ENCODE peak calls at places on chromosomes 5 and 9, in seven cellular contexts. X is NCI-H345; B is NCI-H2029; P is stimulated activated CD8-positive, alpha-beta memory T cell treated with anti-CD3 and anti-CD28 coated beads, Interleukin-12 subunit alpha, Interleukin-12 subunit beta, amount 100 ng/mL, for 1 hour; F is upper lobe of right lung; Y is HT-29; G is activated CD8-positive, alpha-beta memory T cell treated with anti-CD3 and anti-CD28 coated beads for 4 hours. R is an unnamed sample.
A peak's percentile ranks its signal among the peaks of the same experiment; 100 is the strongest.

GRCh38 chr9:70480405-70480980 is 66.0 kb upstream of the KLF9 start:
- DNase-seq in P (no peak), Y (peak; percentile 42), X (peak; percentile 76), F (peak; percentile 89), G (no peak), B (no peak), R (peak; percentile 94)

GRCh38 chr5:59660737-59661136 is 232.8 kb downstream of the PDE4D start:
- DNase-seq in Y (peak; percentile 48), G (no peak), P (no peak), B (peak; percentile 10), X (peak; percentile 0), F (no peak), R (no peak)

GRCh38 chr5:126044111-126044668 is 379.0 kb upstream of the GRAMD2B start:
- DNase-seq in Y (no peak), P (no peak), X (peak; percentile 77), F (no peak), G (no peak), B (peak; percentile 40), R (no peak)

GRCh38 chr9:22379272-22379671 is 67.4 kb upstream of the DMRTA1 start:
- DNase-seq in X (peak; percentile 14), G (no peak), B (no peak), F (no peak), Y (no peak), P (no peak), R (no peak)

GRCh38 chr5:58437661-58438060 is 22.2 kb downstream of the PLK2 start:
- DNase-seq in G (no peak), P (no peak), X (no peak), Y (no peak), B (no peak), F (no peak), R (no peak)

GRCh38 chr5:133849116-133849515 is 119.3 kb downstream of the C5orf15 start:
- DNase-seq in Y (no peak), F (no peak), P (no peak), G (no peak), B (no peak), X (no peak), R (no peak)

GRCh38 chr9:91502913-91503649 is 79.4 kb upstream of the NFIL3 start:
- DNase-seq in P (no peak), Y (no peak), G (no peak), F (no peak), B (no peak), X (no peak), R (no peak)

GRCh38 chr9:128253991-128254346 is 21.8 kb downstream of the GOLGA2 start:
- DNase-seq in P (no peak), F (no peak), G (no peak), Y (no peak), B (no peak), X (no peak), R (no peak)

GRCh38 chr5:80125962-80126480 is 90.9 kb downstream of the THBS4 start:
- DNase-seq in Y (no peak), G (no peak), F (no peak), P (no peak), X (no peak), B (no peak), R (peak; percentile 48)

GRCh38 chr9:5112109-5112592 is 73.3 kb downstream of the INSL6 start:
- DNase-seq in Y (no peak), G (no peak), F (peak; percentile 53), X (no peak), P (no peak), B (no peak), R (no peak)

GRCh38 chr9:135692410-135692809 is 6.9 kb downstream of the SOHLH1 start:
- DNase-seq in X (no peak), F (no peak), P (no peak), G (no peak), B (no peak), Y (no peak), R (no peak)